ENCODE peak calls at places on chromosomes 4 and X, in five cellular contexts. A is small intestine, V is AG04449, I is H7, H is adipocyte. C is an unnamed sample.

GRCh38 chr4:152308925-152309324 is 227.0 kb downstream of the FBXW7 start:
- DNase-seq in A (peak; percentile 5), V (no peak), I (no peak), H (no peak), C (no peak)

GRCh38 chrX:69093960-69094935 is 71.0 kb downstream of the PJA1 start:
- DNase-seq in A (peak; percentile 31), V (no peak), I (peak; percentile 81), H (peak; percentile 63), C (peak; percentile 43)

GRCh38 chr4:57075353-57075752 is 34.8 kb downstream of the IGFBP7 start:
- DNase-seq in A (no peak), V (no peak), I (no peak), H (no peak), C (no peak)

GRCh38 chrX:19799319-19800182 is 87.8 kb downstream of the SH3KBP1 start:
- DNase-seq in A (peak; percentile 19), V (no peak), I (no peak), H (peak; percentile 52), C (no peak)

GRCh38 chr4:17128268-17128667 is 229.8 kb upstream of the LDB2 start:
- DNase-seq in A (no peak), V (no peak), I (no peak), H (peak; percentile 53), C (no peak)

GRCh38 chr4:130099159-130099558 is 1003.2 kb downstream of the C4orf33 start:
- DNase-seq in A (no peak), V (no peak), I (no peak), H (no peak), C (no peak)

GRCh38 chr4:117700111-117700892 is 334.0 kb upstream of the NDST3 start:
- DNase-seq in A (no peak), V (no peak), I (peak; percentile 6), H (peak; percentile 0), C (no peak)

GRCh38 chrX:38277802-38278201 is 49.5 kb downstream of the RPGR start:
- DNase-seq in A (no peak), V (no peak), I (no peak), H (no peak), C (no peak)

GRCh38 chr4:96293806-96294205 is 453.9 kb downstream of the PDHA2 start:
- DNase-seq in A (peak; percentile 1), V (no peak), I (no peak), H (no peak), C (no peak)

DNA sequence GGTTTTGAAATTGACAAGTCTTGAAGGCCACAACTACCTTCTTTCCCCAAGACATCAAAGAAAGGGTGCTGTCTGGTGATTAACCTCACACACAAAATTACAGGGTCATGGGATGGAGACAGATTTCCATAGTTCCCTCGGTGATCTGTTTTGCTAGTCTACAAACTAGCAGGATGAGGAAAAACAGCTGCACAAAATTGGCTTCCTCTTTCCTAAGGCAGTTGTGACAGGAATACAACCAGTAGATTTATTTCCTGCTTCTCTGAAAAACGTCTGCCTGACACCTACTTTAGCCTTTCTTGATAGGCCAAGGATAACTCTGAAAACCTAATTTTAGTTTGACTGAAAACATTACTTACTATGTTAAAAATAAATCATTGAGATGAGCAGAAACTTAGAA is 39.6 kb downstream of the DKK2 start:
- DNase-seq in A (no peak), V (no peak), I (no peak), H (no peak), C (no peak)
- H3K4me3 ChIP-seq in A (no peak overlapping the region), V (no peak overlapping the region), I (no peak overlapping the region), H (no peak overlapping the region), C (no peak overlapping the region)

GRCh38 chr4:577499-578450 is 1.7 kb upstream of the TMEM271 start:
- DNase-seq in A (peak; percentile 18), V (no peak), I (peak; percentile 87), H (peak; percentile 55), C (no peak)
- H3K4me3 ChIP-seq in A (no peak overlapping the region), V (peak overlapping the region; percentile 15), I (peak overlapping the region; percentile 57), H (no peak overlapping the region), C (peak overlapping the region; percentile 8)

GRCh38 chr4:55124337-55125076 is 888 bp downstream of the KDR start:
- DNase-seq in A (no peak), V (no peak), I (peak; percentile 51), H (no peak), C (no peak)
- H3K4me3 ChIP-seq in A (no peak overlapping the region), V (no peak overlapping the region), I (peak overlapping the region; percentile 77), H (peak overlapping the region; percentile 73), C (peak overlapping the region; percentile 69)

GRCh38 chrX:40267334-40268118 is 169.8 kb upstream of the BCOR start:
- DNase-seq in A (no peak), V (no peak), I (peak; percentile 58), H (peak; percentile 23), C (no peak)
- H3K4me3 ChIP-seq in A (peak overlapping the region; percentile 26), V (peak overlapping the region; percentile 32), I (peak overlapping the region; percentile 42), H (peak overlapping the region; percentile 81), C (peak overlapping the region; percentile 45)

DNA sequence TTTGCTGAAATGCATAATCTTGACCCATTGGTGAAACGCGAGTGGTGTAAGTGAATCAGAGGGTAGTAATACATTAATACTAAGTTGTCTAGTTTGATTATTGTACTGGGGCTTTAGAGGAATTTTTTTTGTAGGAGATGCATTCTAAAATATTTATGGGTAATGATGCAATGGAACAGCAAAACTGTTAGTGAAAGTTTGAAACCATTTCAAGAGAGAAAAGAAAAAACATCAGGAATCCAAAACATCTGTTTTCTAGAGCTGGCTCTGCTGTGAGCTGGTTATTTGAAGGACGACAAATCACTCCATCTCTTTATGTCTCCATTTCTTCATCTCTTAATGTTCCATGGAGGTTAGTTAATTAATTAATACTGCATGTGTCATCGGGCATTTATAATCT is 351.9 kb upstream of the FAT1 start:
- DNase-seq in A (no peak), V (no peak), I (no peak), H (peak; percentile 71), C (no peak)
- H3K4me3 ChIP-seq in A (no peak overlapping the region), V (no peak overlapping the region), I (no peak overlapping the region), H (no peak overlapping the region), C (no peak overlapping the region)

GRCh38 chrX:43002526-43003203 is 224.7 kb upstream of the PPP1R2C start:
- DNase-seq in A (no peak), V (no peak), I (no peak), H (no peak), C (no peak)
- H3K4me3 ChIP-seq in A (no peak overlapping the region), V (no peak overlapping the region), I (no peak overlapping the region), H (no peak overlapping the region), C (no peak overlapping the region)

DNA sequence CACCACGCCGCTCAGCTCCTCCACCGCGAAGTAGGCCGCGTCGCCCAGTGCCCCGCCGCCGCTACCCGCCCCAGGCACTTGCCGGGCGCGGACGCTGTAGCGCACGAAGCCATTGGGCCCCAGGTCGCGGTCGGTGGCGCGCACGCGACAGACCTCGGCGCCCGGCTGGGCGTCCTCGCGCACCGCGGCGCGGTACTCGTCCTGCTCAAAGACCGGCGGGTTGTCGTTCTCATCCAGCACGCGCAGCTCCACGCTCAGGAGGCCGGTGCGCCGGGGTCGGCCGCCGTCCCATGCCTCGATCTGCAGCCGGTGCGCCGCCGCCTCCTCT is 1.4 kb downstream of the DCHS2 start:
- DNase-seq in A (no peak), V (no peak), I (peak; percentile 60), H (no peak), C (no peak)
- H3K4me3 ChIP-seq in A (no peak overlapping the region), V (no peak overlapping the region), I (peak overlapping the region; percentile 48), H (no peak overlapping the region), C (no peak overlapping the region)

C was measured in skeletal muscle cell.